ENCODE peak calls at places on chromosomes 7 and 10, in four cellular contexts. G is BJ, W is HTR-8/SVneo, B is NCI-H1417. X is an unnamed sample.

GRCh38 chr7:132455306-132455705 is 121.0 kb downstream of the PLXNA4 start:
- DNase-seq in W (no peak), G (no peak), B (peak; percentile 91), X (no peak)

GRCh38 chr10:62501547-62501946 is 127.4 kb downstream of the ZNF365 start:
- DNase-seq in G (no peak), B (no peak), W (no peak), X (no peak)

GRCh38 chr7:132944774-132945173 is 137.1 kb downstream of the CHCHD3 start:
- DNase-seq in B (no peak), G (no peak), W (no peak), X (no peak)

GRCh38 chr7:21542891-21543527 is at the start of gene DNAH11:
- DNase-seq in G (no peak), B (peak; percentile 25), W (peak; percentile 73), X (no peak)

GRCh38 chr7:87600130-87601124 is at the start of gene ABCB1:
- DNase-seq in W (no peak), B (peak; percentile 14), G (no peak), X (no peak)

GRCh38 chr10:71187600-71187999 is 24.8 kb upstream of the UNC5B start:
- DNase-seq in B (no peak), W (no peak), G (no peak), X (no peak)

GRCh38 chr7:85074-85945 is 107.1 kb upstream of the FAM20C start:
- DNase-seq in G (no peak), W (no peak), B (no peak), X (no peak)

GRCh38 chr7:2009541-2010001 is 223.2 kb downstream of the MAD1L1 start:
- DNase-seq in B (no peak), W (no peak), G (no peak), X (no peak)

GRCh38 chr7:157412021-157412443 is 75.2 kb downstream of the DNAJB6 start:
- DNase-seq in G (peak; percentile 59), B (no peak), W (peak; percentile 46), X (no peak)

GRCh38 chr10:132865236-132865635 is 77.1 kb downstream of the CFAP46 start:
- DNase-seq in W (no peak), G (no peak), B (no peak), X (no peak)

GRCh38 chr10:34739915-34740314 is 75.2 kb downstream of the PARD3 start:
- DNase-seq in G (peak; percentile 57), B (peak; percentile 77), W (peak; percentile 91), X (peak; percentile 74)

GRCh38 chr10:95245425-95246055 is 45.3 kb downstream of the PDLIM1 start:
- DNase-seq in W (no peak), G (no peak), B (no peak), X (peak; percentile 72)

GRCh38 chr10:33665512-33665911 is 331.0 kb upstream of the NRP1 start:
- DNase-seq in W (no peak), B (no peak), G (no peak), X (no peak)

GRCh38 chr10:16843252-16843870 is 26.1 kb upstream of the RSU1 start:
- DNase-seq in B (peak; percentile 76), G (peak; percentile 47), W (peak; percentile 25), X (no peak)